ENCODE peak calls at places on chromosomes 12 and 14, in nine cellular contexts. Y, Z, W, U, E, M, D, K and A are unnamed samples.

GRCh38 chr12:13503094-13503835 is 306.7 kb downstream of the EMP1 start:
- DNase-seq in Y (no peak), Z (no peak), W (peak; percentile 37), U (no peak), E (no peak), M (no peak), D (no peak), K (no peak), A (no peak)

GRCh38 chr14:68881396-68881795 is 88.5 kb upstream of the ZFP36L1 start:
- DNase-seq in Y (no peak), Z (no peak), W (no peak), U (no peak), E (no peak), M (no peak), D (no peak), K (no peak), A (no peak)

GRCh38 chr14:91223028-91223783 is 21.3 kb downstream of the GPR68 start:
- DNase-seq in Y (no peak), Z (no peak), W (no peak), U (no peak), E (no peak), M (no peak), D (no peak), K (no peak), A (no peak)

GRCh38 chr14:81018245-81018644 is 62.8 kb downstream of the TSHR start:
- DNase-seq in Y (no peak), Z (no peak), W (no peak), U (no peak), E (no peak), M (no peak), D (no peak), K (no peak), A (no peak)

GRCh38 chr12:50764861-50765324 is 992 bp downstream of the ATF1 start:
- DNase-seq in Y (no peak), Z (peak; percentile 50), W (peak; percentile 58), U (no peak), E (peak; percentile 72), M (peak; percentile 12), D (no peak), K (peak; percentile 30), A (no peak)

GRCh38 chr12:43444940-43445564 is 107.0 kb downstream of the ADAMTS20 start:
- DNase-seq in Y (peak; percentile 61), Z (peak; percentile 62), W (peak; percentile 78), U (peak; percentile 25), E (peak; percentile 41), M (peak; percentile 41), D (peak; percentile 47), K (peak; percentile 60), A (peak; percentile 26)

GRCh38 chr14:75980856-75981255 is 939 bp downstream of the TGFB3 start:
- DNase-seq in Y (no peak), Z (no peak), W (no peak), U (no peak), E (no peak), M (no peak), D (no peak), K (no peak), A (no peak)

GRCh38 chr12:102216086-102216691 is 18.6 kb upstream of the PMCH start:
- DNase-seq in Y (no peak), Z (peak; percentile 45), W (peak; percentile 12), U (no peak), E (no peak), M (no peak), D (no peak), K (peak; percentile 21), A (peak; percentile 18)

GRCh38 chr14:55075628-55076027 is 24.2 kb downstream of the MAPK1IP1L start:
- DNase-seq in Y (no peak), Z (peak; percentile 33), W (no peak), U (no peak), E (no peak), M (no peak), D (no peak), K (no peak), A (no peak)

GRCh38 chr12:50234347-50234746 is 49.0 kb downstream of the LIMA1 start:
- DNase-seq in Y (no peak), Z (no peak), W (no peak), U (no peak), E (no peak), M (no peak), D (no peak), K (no peak), A (peak; percentile 54)

GRCh38 chr14:60931206-60931605 is 49.7 kb downstream of the TRMT5 start:
- DNase-seq in Y (no peak), Z (peak; percentile 20), W (no peak), U (no peak), E (no peak), M (no peak), D (no peak), K (no peak), A (no peak)

GRCh38 chr12:13273850-13274249 is 77.3 kb downstream of the EMP1 start:
- DNase-seq in Y (no peak), Z (no peak), W (no peak), U (no peak), E (no peak), M (no peak), D (no peak), K (no peak), A (no peak)

GRCh38 chr14:105305350-105305749 is 4.5 kb upstream of the BRF1 start:
- DNase-seq in Y (no peak), Z (no peak), W (no peak), U (no peak), E (no peak), M (no peak), D (no peak), K (no peak), A (no peak)

GRCh38 chr14:33564774-33565630 is 385.9 kb downstream of the EGLN3 start:
- DNase-seq in Y (no peak), Z (peak; percentile 86), W (no peak), U (no peak), E (no peak), M (no peak), D (no peak), K (no peak), A (peak; percentile 60)

GRCh38 chr12:106583578-106584103 is 837 bp downstream of the RFX4 start:
- DNase-seq in Y (peak; percentile 89), Z (no peak), W (peak; percentile 21), U (no peak), E (no peak), M (no peak), D (no peak), K (no peak), A (no peak)